ENCODE peak calls at places on chromosome 4, in nine cellular contexts. X, H, J, S, U, E, Y, V and Z are unnamed samples.
A peak's percentile ranks its signal among the peaks of the same experiment; 100 is the strongest.

GRCh38 chr4:20301161-20301560 is 49.5 kb downstream of the SLIT2 start:
- DNase-seq in E (no peak), U (no peak), H (no peak), X (no peak), V (no peak), S (no peak), J (no peak), Y (no peak), Z (no peak)

GRCh38 chr4:139843643-139844042 is 178.0 kb downstream of the MGST2 start:
- DNase-seq in E (no peak), J (no peak), U (no peak), S (no peak), X (no peak), Y (no peak), H (no peak), V (no peak), Z (no peak)

GRCh38 chr4:139208404-139208945 is 31.5 kb upstream of the ELF2 start:
- DNase-seq in H (peak; percentile 91), V (no peak), S (no peak), X (no peak), U (no peak), Y (peak; percentile 98), J (peak; percentile 71), E (no peak), Z (no peak)

GRCh38 chr4:153223935-153224334 is 19.7 kb downstream of the TRIM2 start:
- DNase-seq in S (no peak), Y (peak; percentile 48), E (no peak), H (peak; percentile 46), U (no peak), V (peak; percentile 67), X (no peak), J (no peak), Z (no peak)

GRCh38 chr4:929096-929765 is 2.9 kb downstream of the GAK start:
- DNase-seq in H (no peak), S (no peak), Y (no peak), J (no peak), X (no peak), U (no peak), E (no peak), V (no peak), Z (no peak)

GRCh38 chr4:173212379-173212778 is 43.8 kb downstream of the GALNT7 start:
- DNase-seq in S (no peak), V (no peak), H (peak; percentile 13), Y (no peak), X (no peak), U (no peak), J (no peak), E (no peak), Z (no peak)

GRCh38 chr4:83207497-83208105 is 77.0 kb downstream of the COQ2 start:
- DNase-seq in X (no peak), H (peak; percentile 67), J (no peak), S (no peak), V (peak; percentile 51), Y (no peak), E (no peak), U (no peak), Z (no peak)

GRCh38 chr4:110508827-110509446 is 33.0 kb downstream of the ENPEP start:
- DNase-seq in E (no peak), Y (peak; percentile 59), H (peak; percentile 46), U (no peak), X (no peak), S (no peak), J (no peak), V (peak; percentile 23), Z (peak; percentile 28)

GRCh38 chr4:83548151-83548905 is 12.4 kb downstream of the GPAT3 start:
- DNase-seq in J (peak; percentile 78), Y (peak; percentile 96), S (no peak), U (peak; percentile 89), X (peak; percentile 29), E (no peak), V (peak; percentile 88), H (peak; percentile 97), Z (peak; percentile 54)

GRCh38 chr4:77146426-77147399 is 10.3 kb upstream of the CCNG2 start:
- DNase-seq in U (no peak), X (no peak), H (no peak), Y (no peak), V (peak; percentile 67), S (no peak), J (no peak), E (no peak), Z (no peak)
- TF ChIP-seq CTCF in U (no peak), X (no peak), H (no peak), Y (no peak), V (no peak), S (no peak), J (no peak), E (no peak), Z (no peak)

GRCh38 chr4:54318904-54319303 is 89.8 kb downstream of the PDGFRA start:
- DNase-seq in V (peak; percentile 46), U (peak; percentile 31), Y (peak; percentile 62), H (peak; percentile 58), S (no peak), X (no peak), J (no peak), E (peak; percentile 47), Z (peak; percentile 36)
- TF ChIP-seq CTCF in V (peak; percentile 78), U (peak; percentile 86), Y (peak; percentile 98), H (peak; percentile 81), S (peak; percentile 88), X (peak; percentile 67), J (peak; percentile 38), E (peak; percentile 86), Z (peak; percentile 77)

GRCh38 chr4:92305148-92305877 is 1.5 kb downstream of the GRID2 start:
- DNase-seq in S (peak; percentile 87), X (no peak), U (no peak), V (peak; percentile 67), H (peak; percentile 32), Y (peak; percentile 3), E (peak; percentile 86), J (no peak), Z (peak; percentile 14)

GRCh38 chr4:92305878-92306520 is 2.2 kb downstream of the GRID2 start:
- DNase-seq in V (no peak), X (no peak), Y (no peak), S (peak; percentile 47), J (no peak), H (no peak), U (no peak), E (peak; percentile 34), Z (no peak)

GRCh38 chr4:92304636-92305035 is 870 bp downstream of the GRID2 start:
- DNase-seq in E (peak; percentile 26), S (peak; percentile 25), Y (no peak), U (no peak), H (no peak), V (no peak), J (no peak), X (no peak), Z (peak; percentile 8)

GRCh38 chr4:92304073-92304472 is 307 bp downstream of the GRID2 start:
- DNase-seq in V (no peak), J (no peak), H (no peak), U (no peak), Y (no peak), X (no peak), E (peak; percentile 9), S (peak; percentile 23), Z (no peak)

DNA sequence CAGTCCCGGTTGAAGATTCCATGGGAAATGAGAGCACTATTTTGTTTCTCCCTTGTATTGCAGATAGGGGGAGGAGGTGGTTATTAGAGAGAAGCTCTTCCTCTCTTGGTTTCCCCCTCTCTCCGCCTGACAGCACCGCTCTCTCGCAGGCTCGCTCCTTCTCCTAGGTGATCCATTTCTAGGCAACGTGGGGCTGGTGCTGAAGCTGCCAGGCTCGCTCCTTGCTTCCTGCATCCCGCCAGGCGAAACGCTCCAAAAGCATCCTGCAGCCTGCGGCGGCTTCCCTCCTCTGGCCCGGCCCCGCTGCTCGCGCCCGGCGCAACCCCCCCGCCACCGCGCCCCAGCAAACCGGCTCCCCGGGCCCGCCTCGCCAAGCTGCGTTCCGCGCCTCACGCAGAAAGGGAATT is at the start of gene GRID2:
- DNase-seq in V (peak; percentile 10), E (peak; percentile 60), H (peak; percentile 2), J (no peak), Y (no peak), X (no peak), U (no peak), S (peak; percentile 64), Z (no peak)
- TF ChIP-seq CTCF in V (no peak), E (no peak), H (no peak), J (no peak), Y (no peak), X (no peak), U (no peak), S (no peak), Z (no peak)

GRCh38 chr4:2436301-2436700 is 17.5 kb downstream of the CFAP99 start:
- DNase-seq in E (no peak), J (no peak), U (no peak), V (no peak), X (no peak), Y (peak; percentile 28), S (no peak), H (no peak), Z (no peak)
- TF ChIP-seq CTCF in E (no peak), J (no peak), U (no peak), V (no peak), X (no peak), Y (peak; percentile 27), S (no peak), H (no peak), Z (no peak)